ENCODE peak calls at places on chromosomes 6 and 20, in five cellular contexts. E is stromal cell of bone marrow; M is body of pancreas; U is psoas muscle; X is stimulated activated CD4-positive, alpha-beta T cell treated with anti-CD3 and anti-CD28 coated beads, Interleukin-2, amount 100 ng/mL, for 24 hours. O is an unnamed sample.

GRCh38 chr6:70108230-70108629 is 194.7 kb downstream of the COL9A1 start:
- DNase-seq in E (peak; percentile 21), M (no peak), U (no peak), X (no peak), O (no peak)

GRCh38 chr6:33384581-33385020 is 7.0 kb upstream of the KIFC1 start:
- DNase-seq in E (peak; percentile 82), M (no peak), U (no peak), X (no peak), O (no peak)

GRCh38 chr6:28807682-28808280 is 116.0 kb downstream of the TRIM27 start:
- DNase-seq in E (no peak), M (no peak), U (no peak), X (peak; percentile 68), O (no peak)

GRCh38 chr6:114277220-114277619 is 65.6 kb downstream of the HS3ST5 start:
- DNase-seq in E (no peak), M (no peak), U (no peak), X (no peak), O (no peak)

GRCh38 chr20:59525500-59526241 is 78.7 kb upstream of the PHACTR3 start:
- DNase-seq in E (peak; percentile 5), M (peak; percentile 61), U (peak; percentile 64), X (peak; percentile 61), O (peak; percentile 53)

GRCh38 chr6:33895988-33896387 is 92.2 kb upstream of the MLN start:
- DNase-seq in E (no peak), M (no peak), U (no peak), X (no peak), O (no peak)

GRCh38 chr6:11845664-11846577 is 67.3 kb upstream of the ADTRP start:
- DNase-seq in E (no peak), M (no peak), U (no peak), X (no peak), O (no peak)

GRCh38 chr6:7728855-7729590 is 3.1 kb downstream of the BMP6 start:
- DNase-seq in E (no peak), M (no peak), U (no peak), X (no peak), O (no peak)

GRCh38 chr6:19851273-19852089 is 14.3 kb downstream of the ID4 start:
- DNase-seq in E (peak; percentile 70), M (peak; percentile 39), U (no peak), X (no peak), O (no peak)

GRCh38 chr6:116941727-116942126 is 64.7 kb downstream of the RFX6 start:
- DNase-seq in E (no peak), M (no peak), U (no peak), X (no peak), O (no peak)

GRCh38 chr6:154197176-154197850 is 158.3 kb downstream of the OPRM1 start:
- DNase-seq in E (peak; percentile 92), M (no peak), U (no peak), X (no peak), O (no peak)

GRCh38 chr6:47737406-47737805 is 39.0 kb downstream of the ADGRF4 start:
- DNase-seq in E (no peak), M (no peak), U (no peak), X (no peak), O (no peak)

GRCh38 chr20:36110936-36111445 is 43.5 kb upstream of the EPB41L1 start:
- DNase-seq in E (no peak), M (no peak), U (no peak), X (no peak), O (no peak)

GRCh38 chr6:7146079-7146828 is 38.5 kb downstream of the RREB1 start:
- DNase-seq in E (peak; percentile 38), M (peak; percentile 59), U (peak; percentile 73), X (no peak), O (no peak)